ENCODE peak calls at places on chromosomes 12 and 14, in seven cellular contexts. P is left ventricle myocardium inferior; O is Jurkat, Clone E6-1; T is foreskin fibroblast; N is fibroblast of lung; V is fibroblast of pulmonary artery; H is CD4-positive, alpha-beta memory T cell. Q is an unnamed sample.

GRCh38 chr12:74415633-74416032 is 122.0 kb upstream of the ATXN7L3B start:
- DNase-seq in P (no peak), O (peak), T (peak), N (peak), V (peak), H (no peak), Q (no peak)

GRCh38 chr12:32558941-32559340 is 120.2 kb upstream of the DNM1L start:
- DNase-seq in P (no peak), O (no peak), T (peak), N (peak), V (peak), H (no peak), Q (no peak)

GRCh38 chr14:24231263-24232120 is 675 bp downstream of the NEDD8 start:
- DNase-seq in P (no peak), O (no peak), T (no peak), N (no peak), V (no peak), H (peak), Q (no peak)

GRCh38 chr12:122527478-122527944 is 462 bp downstream of the KNTC1 start:
- DNase-seq in P (peak), O (peak), T (no peak), N (peak), V (no peak), H (peak), Q (no peak)

GRCh38 chr14:52834440-52834842 is 43.0 kb upstream of the GNPNAT1 start:
- DNase-seq in P (no peak), O (no peak), T (peak), N (peak), V (peak), H (no peak), Q (peak)

GRCh38 chr12:9271875-9272274 is 63.7 kb upstream of the PZP start:
- DNase-seq in P (no peak), O (no peak), T (no peak), N (peak), V (no peak), H (no peak), Q (no peak)

GRCh38 chr14:51929920-51930682 is 59.2 kb upstream of the RTRAF start:
- DNase-seq in P (no peak), O (no peak), T (no peak), N (no peak), V (no peak), H (no peak), Q (no peak)

GRCh38 chr12:22971771-22972191 is 346.8 kb downstream of the ETNK1 start:
- DNase-seq in P (no peak), O (no peak), T (peak), N (peak), V (peak), H (no peak), Q (peak)

GRCh38 chr14:74425525-74426201 is 347 bp downstream of the SYNDIG1L start:
- DNase-seq in P (peak), O (no peak), T (no peak), N (no peak), V (peak), H (no peak), Q (no peak)

GRCh38 chr12:23230899-23231298 is 605.9 kb downstream of the ETNK1 start:
- DNase-seq in P (no peak), O (no peak), T (no peak), N (no peak), V (no peak), H (no peak), Q (no peak)

GRCh38 chr12:51818086-51818485 is 30.4 kb downstream of the FIGNL2 start:
- DNase-seq in P (no peak), O (no peak), T (no peak), N (no peak), V (no peak), H (no peak), Q (no peak)

GRCh38 chr12:24042651-24043050 is 93.2 kb upstream of the SOX5 start:
- DNase-seq in P (no peak), O (no peak), T (no peak), N (no peak), V (no peak), H (no peak), Q (no peak)

GRCh38 chr14:90381999-90382451 is 14.8 kb upstream of the CALM1 start:
- DNase-seq in P (no peak), O (no peak), T (no peak), N (no peak), V (no peak), H (peak), Q (no peak)

GRCh38 chr14:79643132-79643531 is 568.2 kb downstream of the DIO2 start:
- DNase-seq in P (no peak), O (no peak), T (no peak), N (no peak), V (no peak), H (no peak), Q (no peak)

GRCh38 chr14:99740411-99740810 is 52.8 kb upstream of the EML1 start:
- DNase-seq in P (peak), O (no peak), T (no peak), N (no peak), V (no peak), H (no peak), Q (no peak)

GRCh38 chr14:78088941-78089340 is 81.2 kb upstream of the NRXN3 start:
- DNase-seq in P (no peak), O (no peak), T (no peak), N (no peak), V (no peak), H (no peak), Q (no peak)

GRCh38 chr14:105987563-105987962 is 461.2 kb downstream of the TMEM121 start:
- DNase-seq in P (no peak), O (no peak), T (no peak), N (no peak), V (no peak), H (no peak), Q (no peak)

GRCh38 chr14:105986896-105987284 is 460.5 kb downstream of the TMEM121 start:
- DNase-seq in P (no peak), O (no peak), T (no peak), N (no peak), V (no peak), H (no peak), Q (no peak)

GRCh38 chr14:105993814-105994213 is 467.4 kb downstream of the TMEM121 start:
- DNase-seq in P (no peak), O (no peak), T (no peak), N (no peak), V (no peak), H (no peak), Q (no peak)

GRCh38 chr14:105989746-105990302 is 463.4 kb downstream of the TMEM121 start:
- DNase-seq in P (no peak), O (no peak), T (no peak), N (no peak), V (no peak), H (peak), Q (no peak)
- H3K4me3 ChIP-seq in P (no peak), O (no peak), T (no peak), N (no peak), V (no peak), H (no peak), Q (no peak)

DNA sequence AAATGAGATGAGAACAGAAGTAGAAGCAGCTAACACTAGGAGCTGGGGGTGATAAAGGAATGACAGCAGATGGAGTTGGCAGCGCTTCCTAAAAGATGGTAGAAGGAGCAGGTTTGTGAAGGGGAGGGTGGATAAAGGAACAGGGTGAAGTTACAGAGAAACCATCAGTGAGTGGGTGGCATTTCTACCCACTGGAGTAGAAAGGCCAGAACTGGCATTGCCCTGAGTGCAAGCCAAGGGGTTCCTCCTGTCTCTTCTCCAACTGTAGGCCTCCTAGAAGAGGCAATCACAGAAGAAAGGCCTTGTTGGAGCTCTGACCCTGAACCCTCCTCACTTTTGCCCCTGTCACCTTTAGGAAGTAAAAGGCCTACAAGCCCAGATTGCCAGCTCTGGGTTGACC is 2.2 kb downstream of the KRT18 start:
- DNase-seq in P (no peak), O (no peak), T (no peak), N (no peak), V (no peak), H (no peak), Q (no peak)
- H3K4me3 ChIP-seq in P (no peak), O (no peak), T (no peak), N (no peak), V (peak), H (no peak), Q (no peak)

GRCh38 chr12:54010053-54010971 is 1.5 kb downstream of the HOXC8 start:
- DNase-seq in P (no peak), O (no peak), T (no peak), N (no peak), V (no peak), H (no peak), Q (no peak)
- H3K4me3 ChIP-seq in P (no peak), O (no peak), T (no peak), N (no peak), V (no peak), H (no peak), Q (peak)

GRCh38 chr12:97556201-97556824 is 93.7 kb downstream of the RMST start:
- DNase-seq in P (peak), O (no peak), T (no peak), N (peak), V (peak), H (no peak), Q (no peak)
- H3K4me3 ChIP-seq in P (peak), O (no peak), T (no peak), N (no peak), V (no peak), H (no peak), Q (no peak)

DNA sequence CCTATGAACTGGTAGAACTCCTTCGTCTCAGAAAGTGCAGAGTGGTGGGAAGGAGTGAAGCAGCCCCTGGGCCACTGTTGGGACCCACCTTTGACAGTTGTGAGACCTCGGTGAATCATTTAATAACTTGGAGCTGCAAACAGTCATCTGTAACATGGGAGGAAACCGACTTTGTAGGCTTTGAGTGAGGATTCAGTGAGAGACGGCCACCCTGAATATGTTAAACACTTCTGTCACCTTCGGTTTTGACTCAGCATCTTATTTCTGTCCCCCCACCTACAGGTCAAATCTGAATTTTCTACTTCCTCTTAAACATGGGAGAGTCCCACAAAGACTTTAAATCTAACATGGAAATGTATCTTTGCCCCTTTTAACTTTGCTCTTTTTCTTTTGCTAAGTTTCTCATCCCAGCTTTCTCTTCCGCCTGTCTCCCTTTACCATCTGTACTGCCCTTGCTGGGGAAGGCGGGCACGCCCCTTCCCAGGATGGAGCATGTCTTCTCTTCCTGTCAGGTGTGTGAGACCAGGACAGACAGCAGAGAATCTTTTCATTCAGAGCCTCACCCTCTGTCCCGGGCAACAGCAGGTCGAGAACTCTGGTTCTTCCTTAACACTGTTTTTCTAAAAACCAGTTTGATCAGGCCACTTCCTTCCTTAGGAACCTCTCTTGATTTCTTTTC is 37.1 kb downstream of the ZC3H14 start:
- DNase-seq in P (no peak), O (no peak), T (no peak), N (no peak), V (no peak), H (no peak), Q (no peak)
- H3K4me3 ChIP-seq in P (no peak), O (no peak), T (no peak), N (no peak), V (no peak), H (no peak), Q (no peak)

Q was measured in skeletal muscle cell.